ENCODE peak calls at places on chromosome 2, in seven cellular contexts. A is aorta; F is stimulated activated CD4-positive, alpha-beta T cell treated with anti-CD3 and anti-CD28 coated beads, TNF-alpha, amount 100 ng/mL, for 48 hours; U is T follicular helper cell; R is NCI-H2029 treated with DMSO at 0.1 percent for 48 hours; P is A172; K is uterus. H is an unnamed sample.

GRCh38 chr2:96985181-96985580 is 1.2 kb downstream of the FAM178B start:
- DNase-seq in A (no peak), F (no peak), U (no peak), R (no peak), P (no peak), K (peak), H (no peak)

GRCh38 chr2:96146151-96146880 is 1.1 kb upstream of the DUSP2 start:
- DNase-seq in A (peak), F (peak), U (peak), R (no peak), P (no peak), K (peak), H (no peak)

GRCh38 chr2:202237787-202238233 is 587 bp downstream of the SUMO1 start:
- DNase-seq in A (peak), F (no peak), U (no peak), R (no peak), P (peak), K (peak), H (peak)

GRCh38 chr2:169796441-169796840 is 2.2 kb upstream of the SSB start:
- DNase-seq in A (no peak), F (no peak), U (no peak), R (no peak), P (no peak), K (no peak), H (no peak)

GRCh38 chr2:109382946-109383345 is 230.8 kb downstream of the SEPTIN10 start:
- DNase-seq in A (peak), F (no peak), U (no peak), R (peak), P (peak), K (peak), H (peak)

GRCh38 chr2:238138331-238139102 is at the start of gene KLHL30:
- DNase-seq in A (peak), F (no peak), U (no peak), R (no peak), P (peak), K (no peak), H (no peak)

GRCh38 chr2:71646028-71646427 is 192.7 kb downstream of the DYSF start:
- DNase-seq in A (peak), F (no peak), U (no peak), R (no peak), P (peak), K (no peak), H (no peak)

GRCh38 chr2:66578067-66578852 is 143.3 kb downstream of the MEIS1 start:
- DNase-seq in A (peak), F (no peak), U (no peak), R (no peak), P (peak), K (peak), H (no peak)

GRCh38 chr2:238523158-238524110 is 96.7 kb downstream of the ASB1 start:
- DNase-seq in A (no peak), F (no peak), U (no peak), R (no peak), P (no peak), K (peak), H (no peak)

GRCh38 chr2:6674381-6674780 is 191.3 kb downstream of the CMPK2 start:
- DNase-seq in A (no peak), F (no peak), U (no peak), R (no peak), P (peak), K (no peak), H (no peak)

GRCh38 chr2:40488101-40488598 is 36.3 kb upstream of the SLC8A1 start:
- DNase-seq in A (no peak), F (no peak), U (no peak), R (no peak), P (peak), K (peak), H (no peak)

GRCh38 chr2:240585681-240586197 is 795 bp upstream of the CAPN10 start:
- DNase-seq in A (peak), F (no peak), U (no peak), R (no peak), P (no peak), K (no peak), H (no peak)

GRCh38 chr2:55768991-55769390 is 75.3 kb upstream of the PNPT1 start:
- DNase-seq in A (no peak), F (no peak), U (no peak), R (no peak), P (peak), K (no peak), H (no peak)

GRCh38 chr2:178674122-178674521 is 133.1 kb downstream of the TTN start:
- DNase-seq in A (no peak), F (no peak), U (no peak), R (no peak), P (no peak), K (no peak), H (no peak)

GRCh38 chr2:127094509-127095366 is 12.2 kb downstream of the BIN1 start:
- DNase-seq in A (peak), F (no peak), U (no peak), R (no peak), P (peak), K (peak), H (no peak)

GRCh38 chr2:232880764-232881351 is 10.8 kb downstream of the SNORC start:
- DNase-seq in A (no peak), F (no peak), U (no peak), R (no peak), P (no peak), K (no peak), H (no peak)

GRCh38 chr2:119760237-119760807 is 600 bp downstream of the PTPN4 start:
- DNase-seq in A (peak), F (no peak), U (no peak), R (no peak), P (peak), K (peak), H (peak)

GRCh38 chr2:190462611-190463010 is 54.5 kb downstream of the MFSD6 start:
- DNase-seq in A (no peak), F (no peak), U (no peak), R (no peak), P (no peak), K (no peak), H (no peak)

GRCh38 chr2:68214381-68214780 is 38.0 kb downstream of the PPP3R1 start:
- DNase-seq in A (no peak), F (no peak), U (no peak), R (no peak), P (no peak), K (no peak), H (no peak)

GRCh38 chr2:60366178-60366577 is 187.3 kb downstream of the BCL11A start:
- DNase-seq in A (no peak), F (no peak), U (no peak), R (no peak), P (no peak), K (no peak), H (no peak)

GRCh38 chr2:237987263-237987662 is 20.4 kb downstream of the UBE2F start:
- DNase-seq in A (no peak), F (no peak), U (no peak), R (no peak), P (no peak), K (no peak), H (no peak)

GRCh38 chr2:10709290-10709939 is 12.0 kb upstream of the ATP6V1C2 start:
- DNase-seq in A (no peak), F (no peak), U (no peak), R (no peak), P (peak), K (no peak), H (peak)

GRCh38 chr2:28452534-28453081 is 43.3 kb upstream of the PLB1 start:
- DNase-seq in A (peak), F (peak), U (peak), R (no peak), P (peak), K (peak), H (no peak)

GRCh38 chr2:174120346-174120745 is 128.0 kb downstream of the OLA1 start:
- DNase-seq in A (no peak), F (peak), U (no peak), R (no peak), P (peak), K (no peak), H (no peak)

H was measured in DMS79.